ENCODE peak calls at places on chromosomes 11 and 22, in nine cellular contexts. One of them, this sample, is unnamed.

GRCh38 chr22:23800297-23801237 is 13.8 kb downstream of the SMARCB1 start:
- DNase-seq in OCI-LY7: peak
- DNase-seq in mesendoderm: no peak
- DNase-seq in fibroblast of lung: no peak
- DNase-seq in IMR-90: no peak
- DNase-seq in K562: no peak
- DNase-seq in HepG2: no peak
- DNase-seq in A549: no peak
- DNase-seq in endothelial cell of umbilical vein: no peak
- DNase-seq in this sample: no peak

GRCh38 chr11:122115520-122116343 is at the start of gene BLID:
- DNase-seq in OCI-LY7: peak
- DNase-seq in mesendoderm: peak
- DNase-seq in fibroblast of lung: peak
- DNase-seq in IMR-90: peak
- DNase-seq in K562: peak
- DNase-seq in HepG2: peak
- DNase-seq in A549: peak
- DNase-seq in endothelial cell of umbilical vein: peak
- DNase-seq in this sample: peak

GRCh38 chr11:12868315-12869073 is 140.6 kb upstream of the RASSF10 start:
- DNase-seq in OCI-LY7: no peak
- DNase-seq in mesendoderm: peak
- DNase-seq in fibroblast of lung: peak
- DNase-seq in IMR-90: peak
- DNase-seq in K562: peak
- DNase-seq in HepG2: no peak
- DNase-seq in A549: no peak
- DNase-seq in endothelial cell of umbilical vein: no peak
- DNase-seq in this sample: peak

GRCh38 chr22:31102441-31103081 is 4.8 kb downstream of the SELENOM start:
- DNase-seq in OCI-LY7: no peak
- DNase-seq in mesendoderm: peak
- DNase-seq in fibroblast of lung: peak
- DNase-seq in IMR-90: peak
- DNase-seq in K562: peak
- DNase-seq in HepG2: peak
- DNase-seq in A549: peak
- DNase-seq in endothelial cell of umbilical vein: peak
- DNase-seq in this sample: peak

GRCh38 chr11:46555269-46556054 is 38.4 kb downstream of the AMBRA1 start:
- DNase-seq in OCI-LY7: no peak
- DNase-seq in mesendoderm: no peak
- DNase-seq in fibroblast of lung: peak
- DNase-seq in IMR-90: no peak
- DNase-seq in K562: no peak
- DNase-seq in HepG2: no peak
- DNase-seq in A549: no peak
- DNase-seq in endothelial cell of umbilical vein: peak
- DNase-seq in this sample: peak

GRCh38 chr11:3840870-3841425 is at the start of gene RHOG:
- DNase-seq in OCI-LY7: peak
- DNase-seq in mesendoderm: peak
- DNase-seq in fibroblast of lung: peak
- DNase-seq in IMR-90: peak
- DNase-seq in K562: peak
- DNase-seq in HepG2: peak
- DNase-seq in A549: peak
- DNase-seq in endothelial cell of umbilical vein: no peak
- DNase-seq in this sample: peak

GRCh38 chr22:44193537-44193896 is 12.8 kb downstream of the PARVG start:
- DNase-seq in OCI-LY7: no peak
- DNase-seq in mesendoderm: no peak
- DNase-seq in fibroblast of lung: no peak
- DNase-seq in IMR-90: no peak
- DNase-seq in K562: no peak
- DNase-seq in HepG2: no peak
- DNase-seq in A549: no peak
- DNase-seq in endothelial cell of umbilical vein: no peak
- DNase-seq in this sample: no peak

GRCh38 chr11:65787649-65788622 is 1.1 kb downstream of the OVOL1 start:
- DNase-seq in OCI-LY7: peak
- DNase-seq in mesendoderm: peak
- DNase-seq in fibroblast of lung: no peak
- DNase-seq in IMR-90: no peak
- DNase-seq in K562: no peak
- DNase-seq in HepG2: no peak
- DNase-seq in A549: no peak
- DNase-seq in endothelial cell of umbilical vein: no peak
- DNase-seq in this sample: peak

GRCh38 chr22:10961043-10961860 is 4566.7 kb upstream of the OR11H1 start:
- DNase-seq in OCI-LY7: no peak
- DNase-seq in mesendoderm: no peak
- DNase-seq in fibroblast of lung: no peak
- DNase-seq in IMR-90: no peak
- DNase-seq in K562: no peak
- DNase-seq in HepG2: no peak
- DNase-seq in A549: no peak
- DNase-seq in endothelial cell of umbilical vein: no peak
- DNase-seq in this sample: no peak

GRCh38 chr11:124798991-124799383 is 1.2 kb downstream of the MSANTD2 start:
- DNase-seq in OCI-LY7: peak
- DNase-seq in mesendoderm: peak
- DNase-seq in fibroblast of lung: peak
- DNase-seq in IMR-90: peak
- DNase-seq in K562: peak
- DNase-seq in HepG2: no peak
- DNase-seq in A549: peak
- DNase-seq in endothelial cell of umbilical vein: peak
- DNase-seq in this sample: peak

GRCh38 chr22:31574015-31574670 is 77.8 kb downstream of the SFI1 start:
- DNase-seq in OCI-LY7: no peak
- DNase-seq in mesendoderm: no peak
- DNase-seq in fibroblast of lung: peak
- DNase-seq in IMR-90: no peak
- DNase-seq in K562: no peak
- DNase-seq in HepG2: no peak
- DNase-seq in A549: no peak
- DNase-seq in endothelial cell of umbilical vein: no peak
- DNase-seq in this sample: no peak

GRCh38 chr11:61195710-61196109 is 7.6 kb upstream of the PGA3 start:
- DNase-seq in OCI-LY7: no peak
- DNase-seq in mesendoderm: no peak
- DNase-seq in fibroblast of lung: no peak
- DNase-seq in IMR-90: no peak
- DNase-seq in K562: no peak
- DNase-seq in HepG2: no peak
- DNase-seq in A549: no peak
- DNase-seq in endothelial cell of umbilical vein: no peak
- DNase-seq in this sample: no peak
- H3K4me2 ChIP-seq in OCI-LY7: no peak
- H3K4me2 ChIP-seq in mesendoderm: no peak
- H3K4me2 ChIP-seq in fibroblast of lung: no peak
- H3K4me2 ChIP-seq in IMR-90: no peak
- H3K4me2 ChIP-seq in K562: no peak
- H3K4me2 ChIP-seq in HepG2: no peak
- H3K4me2 ChIP-seq in A549: no peak
- H3K4me2 ChIP-seq in endothelial cell of umbilical vein: no peak
- H3K4me2 ChIP-seq in this sample: no peak

GRCh38 chr11:117445097-117445658 is 117.5 kb downstream of the CEP164 start:
- DNase-seq in OCI-LY7: no peak
- DNase-seq in mesendoderm: no peak
- DNase-seq in fibroblast of lung: no peak
- DNase-seq in IMR-90: no peak
- DNase-seq in K562: no peak
- DNase-seq in HepG2: no peak
- DNase-seq in A549: no peak
- DNase-seq in endothelial cell of umbilical vein: no peak
- DNase-seq in this sample: no peak
- H3K4me2 ChIP-seq in OCI-LY7: no peak
- H3K4me2 ChIP-seq in mesendoderm: no peak
- H3K4me2 ChIP-seq in fibroblast of lung: no peak
- H3K4me2 ChIP-seq in IMR-90: no peak
- H3K4me2 ChIP-seq in K562: no peak
- H3K4me2 ChIP-seq in HepG2: no peak
- H3K4me2 ChIP-seq in A549: no peak
- H3K4me2 ChIP-seq in endothelial cell of umbilical vein: no peak
- H3K4me2 ChIP-seq in this sample: no peak

GRCh38 chr11:128165572-128165971 is 421.8 kb downstream of the ETS1 start:
- DNase-seq in OCI-LY7: no peak
- DNase-seq in mesendoderm: no peak
- DNase-seq in fibroblast of lung: no peak
- DNase-seq in IMR-90: no peak
- DNase-seq in K562: no peak
- DNase-seq in HepG2: no peak
- DNase-seq in A549: no peak
- DNase-seq in endothelial cell of umbilical vein: no peak
- DNase-seq in this sample: no peak
- H3K4me2 ChIP-seq in OCI-LY7: no peak
- H3K4me2 ChIP-seq in mesendoderm: no peak
- H3K4me2 ChIP-seq in fibroblast of lung: no peak
- H3K4me2 ChIP-seq in IMR-90: no peak
- H3K4me2 ChIP-seq in K562: no peak
- H3K4me2 ChIP-seq in HepG2: no peak
- H3K4me2 ChIP-seq in A549: no peak
- H3K4me2 ChIP-seq in endothelial cell of umbilical vein: no peak
- H3K4me2 ChIP-seq in this sample: no peak

DNA sequence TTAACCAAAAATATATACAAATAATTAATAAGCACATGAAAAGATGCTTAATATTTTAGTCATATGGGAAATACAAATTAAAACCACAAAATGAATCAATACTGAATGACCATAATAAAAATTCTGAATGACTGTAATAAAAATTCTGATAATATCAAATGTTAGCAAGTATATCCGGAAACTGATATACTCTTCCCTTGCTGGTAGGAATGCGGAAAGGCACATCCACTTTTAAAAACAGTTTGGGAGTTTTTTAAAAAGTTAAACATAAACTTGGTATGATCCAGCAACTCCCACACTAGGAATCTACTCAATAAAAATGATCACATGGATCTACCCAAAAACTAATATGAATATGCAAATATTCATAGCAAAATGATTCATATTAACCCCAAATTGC is 30.8 kb upstream of the GRIA4 start:
- DNase-seq in OCI-LY7: no peak
- DNase-seq in mesendoderm: no peak
- DNase-seq in fibroblast of lung: no peak
- DNase-seq in IMR-90: no peak
- DNase-seq in K562: no peak
- DNase-seq in HepG2: no peak
- DNase-seq in A549: no peak
- DNase-seq in endothelial cell of umbilical vein: no peak
- DNase-seq in this sample: no peak
- H3K4me2 ChIP-seq in OCI-LY7: no peak
- H3K4me2 ChIP-seq in mesendoderm: no peak
- H3K4me2 ChIP-seq in fibroblast of lung: no peak
- H3K4me2 ChIP-seq in IMR-90: no peak
- H3K4me2 ChIP-seq in K562: no peak
- H3K4me2 ChIP-seq in HepG2: no peak
- H3K4me2 ChIP-seq in A549: no peak
- H3K4me2 ChIP-seq in endothelial cell of umbilical vein: no peak
- H3K4me2 ChIP-seq in this sample: no peak

This sample was measured in GM23248.